ENCODE peak calls at places on chromosomes 7 and 10, in nine cellular contexts. One of them, this sample, is unnamed.

GRCh38 chr7:141704112-141704511 is 2.1 kb upstream of the DENND11 start:
- DNase-seq in uterus: no peak
- DNase-seq in PC-9: no peak
- DNase-seq in CD8-positive, alpha-beta T cell: no peak
- DNase-seq in gastrocnemius medialis: no peak
- DNase-seq in cardiac muscle cell: no peak
- DNase-seq in K562: no peak
- DNase-seq in IMR-90: no peak
- DNase-seq in neuronal stem cell: no peak
- DNase-seq in this sample: no peak

GRCh38 chr7:27112960-27113949 is 10.8 kb upstream of the HOXA2 start:
- DNase-seq in K562: peak; percentile 63
- DNase-seq in gastrocnemius medialis: no peak
- DNase-seq in uterus: peak; percentile 82
- DNase-seq in neuronal stem cell: no peak
- DNase-seq in cardiac muscle cell: peak; percentile 37
- DNase-seq in PC-9: peak; percentile 76
- DNase-seq in IMR-90: peak; percentile 95
- DNase-seq in CD8-positive, alpha-beta T cell: no peak
- DNase-seq in this sample: no peak

GRCh38 chr7:143878884-143879283 is 23.1 kb downstream of the TCAF1 start:
- DNase-seq in CD8-positive, alpha-beta T cell: no peak
- DNase-seq in neuronal stem cell: no peak
- DNase-seq in cardiac muscle cell: no peak
- DNase-seq in IMR-90: no peak
- DNase-seq in PC-9: no peak
- DNase-seq in K562: no peak
- DNase-seq in uterus: no peak
- DNase-seq in gastrocnemius medialis: no peak
- DNase-seq in this sample: no peak

GRCh38 chr10:94487575-94487974 is 58.0 kb upstream of the HELLS start:
- DNase-seq in cardiac muscle cell: no peak
- DNase-seq in CD8-positive, alpha-beta T cell: no peak
- DNase-seq in uterus: no peak
- DNase-seq in gastrocnemius medialis: no peak
- DNase-seq in K562: peak; percentile 14
- DNase-seq in PC-9: no peak
- DNase-seq in neuronal stem cell: no peak
- DNase-seq in IMR-90: no peak
- DNase-seq in this sample: no peak

GRCh38 chr10:57849726-57850357 is 417.9 kb downstream of the IPMK start:
- DNase-seq in gastrocnemius medialis: no peak
- DNase-seq in uterus: no peak
- DNase-seq in neuronal stem cell: no peak
- DNase-seq in K562: no peak
- DNase-seq in cardiac muscle cell: no peak
- DNase-seq in PC-9: no peak
- DNase-seq in CD8-positive, alpha-beta T cell: no peak
- DNase-seq in IMR-90: peak; percentile 2
- DNase-seq in this sample: no peak

GRCh38 chr10:11533328-11533781 is 78.1 kb downstream of the USP6NL start:
- DNase-seq in CD8-positive, alpha-beta T cell: no peak
- DNase-seq in PC-9: no peak
- DNase-seq in cardiac muscle cell: no peak
- DNase-seq in neuronal stem cell: no peak
- DNase-seq in K562: peak; percentile 35
- DNase-seq in gastrocnemius medialis: no peak
- DNase-seq in IMR-90: peak; percentile 33
- DNase-seq in uterus: no peak
- DNase-seq in this sample: peak; percentile 16

GRCh38 chr7:51031216-51031615 is 248.5 kb upstream of the GRB10 start:
- DNase-seq in neuronal stem cell: no peak
- DNase-seq in cardiac muscle cell: no peak
- DNase-seq in gastrocnemius medialis: no peak
- DNase-seq in PC-9: no peak
- DNase-seq in K562: no peak
- DNase-seq in uterus: no peak
- DNase-seq in IMR-90: no peak
- DNase-seq in CD8-positive, alpha-beta T cell: no peak
- DNase-seq in this sample: no peak

GRCh38 chr7:30086529-30086928 is 48.3 kb upstream of the MTURN start:
- DNase-seq in PC-9: no peak
- DNase-seq in IMR-90: no peak
- DNase-seq in uterus: no peak
- DNase-seq in CD8-positive, alpha-beta T cell: no peak
- DNase-seq in neuronal stem cell: no peak
- DNase-seq in gastrocnemius medialis: no peak
- DNase-seq in cardiac muscle cell: no peak
- DNase-seq in K562: no peak
- DNase-seq in this sample: no peak

GRCh38 chr10:22599048-22599561 is 115.3 kb downstream of the PIP4K2A start:
- DNase-seq in cardiac muscle cell: no peak
- DNase-seq in K562: no peak
- DNase-seq in uterus: no peak
- DNase-seq in gastrocnemius medialis: no peak
- DNase-seq in CD8-positive, alpha-beta T cell: no peak
- DNase-seq in neuronal stem cell: no peak
- DNase-seq in IMR-90: peak; percentile 88
- DNase-seq in PC-9: peak; percentile 17
- DNase-seq in this sample: no peak

GRCh38 chr10:34956756-34957155 is 133.4 kb downstream of the CUL2 start:
- DNase-seq in gastrocnemius medialis: no peak
- DNase-seq in cardiac muscle cell: no peak
- DNase-seq in neuronal stem cell: no peak
- DNase-seq in CD8-positive, alpha-beta T cell: no peak
- DNase-seq in uterus: no peak
- DNase-seq in IMR-90: no peak
- DNase-seq in K562: no peak
- DNase-seq in PC-9: no peak
- DNase-seq in this sample: no peak

GRCh38 chr7:66948480-66949109 is 27.6 kb downstream of the TMEM248 start:
- DNase-seq in uterus: no peak
- DNase-seq in cardiac muscle cell: no peak
- DNase-seq in K562: no peak
- DNase-seq in IMR-90: no peak
- DNase-seq in CD8-positive, alpha-beta T cell: no peak
- DNase-seq in PC-9: no peak
- DNase-seq in neuronal stem cell: no peak
- DNase-seq in gastrocnemius medialis: no peak
- DNase-seq in this sample: no peak

GRCh38 chr7:66950763-66951162 is 29.7 kb downstream of the TMEM248 start:
- DNase-seq in neuronal stem cell: no peak
- DNase-seq in gastrocnemius medialis: no peak
- DNase-seq in IMR-90: peak; percentile 15
- DNase-seq in PC-9: no peak
- DNase-seq in K562: no peak
- DNase-seq in cardiac muscle cell: no peak
- DNase-seq in uterus: no peak
- DNase-seq in CD8-positive, alpha-beta T cell: no peak
- DNase-seq in this sample: no peak

GRCh38 chr7:66950311-66950710 is 29.3 kb downstream of the TMEM248 start:
- DNase-seq in K562: no peak
- DNase-seq in IMR-90: peak; percentile 20
- DNase-seq in gastrocnemius medialis: no peak
- DNase-seq in neuronal stem cell: no peak
- DNase-seq in uterus: no peak
- DNase-seq in CD8-positive, alpha-beta T cell: no peak
- DNase-seq in cardiac muscle cell: no peak
- DNase-seq in PC-9: no peak
- DNase-seq in this sample: no peak

GRCh38 chr7:66952343-66953043 is 31.5 kb downstream of the TMEM248 start:
- DNase-seq in PC-9: peak; percentile 85
- DNase-seq in uterus: no peak
- DNase-seq in neuronal stem cell: no peak
- DNase-seq in cardiac muscle cell: no peak
- DNase-seq in K562: no peak
- DNase-seq in CD8-positive, alpha-beta T cell: no peak
- DNase-seq in IMR-90: peak; percentile 77
- DNase-seq in gastrocnemius medialis: no peak
- DNase-seq in this sample: no peak

GRCh38 chr7:66946545-66946944 is 25.5 kb downstream of the TMEM248 start:
- DNase-seq in gastrocnemius medialis: no peak
- DNase-seq in uterus: no peak
- DNase-seq in CD8-positive, alpha-beta T cell: no peak
- DNase-seq in PC-9: no peak
- DNase-seq in neuronal stem cell: no peak
- DNase-seq in IMR-90: no peak
- DNase-seq in K562: no peak
- DNase-seq in cardiac muscle cell: no peak
- DNase-seq in this sample: no peak
- H3K36me3 ChIP-seq in gastrocnemius medialis: no peaks in the 10 kb centered on the region
- H3K36me3 ChIP-seq in uterus: no peaks in the 10 kb centered on the region
- H3K36me3 ChIP-seq in CD8-positive, alpha-beta T cell: peaks cover 63% of the 10 kb centered on the region
- H3K36me3 ChIP-seq in PC-9: peaks cover 25% of the 10 kb centered on the region
- H3K36me3 ChIP-seq in neuronal stem cell: peaks cover 93% of the 10 kb centered on the region
- H3K36me3 ChIP-seq in IMR-90: peaks cover 50% of the 10 kb centered on the region
- H3K36me3 ChIP-seq in K562: peaks cover 89% of the 10 kb centered on the region
- H3K36me3 ChIP-seq in cardiac muscle cell: peaks cover 57% of the 10 kb centered on the region
- H3K36me3 ChIP-seq in this sample: peaks cover 7% of the 10 kb centered on the region

GRCh38 chr10:79130846-79131245 is 62.1 kb downstream of the ZMIZ1 start:
- DNase-seq in CD8-positive, alpha-beta T cell: no peak
- DNase-seq in neuronal stem cell: no peak
- DNase-seq in uterus: no peak
- DNase-seq in cardiac muscle cell: no peak
- DNase-seq in IMR-90: no peak
- DNase-seq in gastrocnemius medialis: no peak
- DNase-seq in K562: no peak
- DNase-seq in PC-9: no peak
- DNase-seq in this sample: no peak

GRCh38 chr10:79130255-79130654 is 61.5 kb downstream of the ZMIZ1 start:
- DNase-seq in cardiac muscle cell: no peak
- DNase-seq in IMR-90: no peak
- DNase-seq in PC-9: no peak
- DNase-seq in K562: no peak
- DNase-seq in neuronal stem cell: no peak
- DNase-seq in uterus: no peak
- DNase-seq in CD8-positive, alpha-beta T cell: no peak
- DNase-seq in gastrocnemius medialis: no peak
- DNase-seq in this sample: no peak

GRCh38 chr10:79133386-79133785 is 64.6 kb downstream of the ZMIZ1 start:
- DNase-seq in CD8-positive, alpha-beta T cell: no peak
- DNase-seq in uterus: no peak
- DNase-seq in neuronal stem cell: no peak
- DNase-seq in cardiac muscle cell: no peak
- DNase-seq in PC-9: no peak
- DNase-seq in K562: no peak
- DNase-seq in gastrocnemius medialis: no peak
- DNase-seq in IMR-90: no peak
- DNase-seq in this sample: no peak

GRCh38 chr10:79132681-79133381 is 64.1 kb downstream of the ZMIZ1 start:
- DNase-seq in uterus: no peak
- DNase-seq in IMR-90: no peak
- DNase-seq in K562: peak; percentile 87
- DNase-seq in PC-9: no peak
- DNase-seq in gastrocnemius medialis: no peak
- DNase-seq in CD8-positive, alpha-beta T cell: no peak
- DNase-seq in cardiac muscle cell: peak; percentile 83
- DNase-seq in neuronal stem cell: no peak
- DNase-seq in this sample: no peak

DNA sequence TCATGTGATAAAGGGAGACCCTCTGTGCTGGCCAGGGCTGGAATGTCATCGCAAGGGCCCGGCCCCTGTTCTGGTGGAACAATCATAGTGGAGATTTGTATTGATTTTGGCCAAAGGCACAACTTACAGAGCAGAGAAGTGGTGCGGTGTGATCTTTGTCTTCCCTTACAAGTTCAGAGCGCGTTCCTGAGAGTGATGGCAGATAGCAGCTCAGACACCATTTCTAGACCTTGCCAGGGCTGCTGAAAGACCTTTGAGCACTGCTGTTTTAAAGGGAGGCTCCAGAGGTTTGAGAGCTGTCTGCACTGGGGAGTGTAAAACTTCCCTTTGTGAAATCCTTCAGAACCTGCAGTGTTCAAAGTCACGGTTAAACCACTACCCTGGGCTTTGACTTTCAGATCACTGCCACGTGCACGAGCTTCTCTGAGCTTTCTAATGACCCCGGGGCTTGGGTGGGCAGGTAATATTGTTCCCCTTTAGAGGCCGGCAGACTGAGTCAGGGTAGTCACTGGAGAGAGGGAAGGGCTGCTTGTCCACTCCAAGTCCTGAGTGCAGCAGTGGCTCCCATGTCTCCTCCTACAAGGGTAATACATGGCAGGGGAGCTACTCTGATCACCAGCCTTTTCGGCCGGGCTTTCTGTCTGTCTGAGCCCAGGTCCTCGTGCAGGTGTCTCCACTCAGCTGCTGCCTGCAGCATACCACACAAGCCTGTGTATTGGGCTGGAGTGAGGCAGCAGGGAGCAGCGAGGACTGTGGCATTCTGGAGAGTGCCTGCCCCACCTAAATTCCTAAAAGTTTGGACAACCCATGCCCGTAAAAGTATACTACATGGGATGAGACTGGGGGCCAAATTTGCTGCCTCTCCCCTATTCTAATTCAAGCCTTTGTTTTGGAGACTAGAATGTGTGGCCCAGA is 63.2 kb downstream of the ZMIZ1 start:
- DNase-seq in IMR-90: no peak
- DNase-seq in uterus: no peak
- DNase-seq in cardiac muscle cell: no peak
- DNase-seq in K562: no peak
- DNase-seq in gastrocnemius medialis: no peak
- DNase-seq in PC-9: no peak
- DNase-seq in CD8-positive, alpha-beta T cell: no peak
- DNase-seq in neuronal stem cell: no peak
- DNase-seq in this sample: no peak
- H3K36me3 ChIP-seq in IMR-90: peaks cover 31% of the 10 kb centered on the region
- H3K36me3 ChIP-seq in uterus: no peaks in the 10 kb centered on the region
- H3K36me3 ChIP-seq in cardiac muscle cell: no peaks in the 10 kb centered on the region
- H3K36me3 ChIP-seq in K562: peaks cover 25% of the 10 kb centered on the region
- H3K36me3 ChIP-seq in gastrocnemius medialis: no peaks in the 10 kb centered on the region
- H3K36me3 ChIP-seq in PC-9: no peaks in the 10 kb centered on the region
- H3K36me3 ChIP-seq in CD8-positive, alpha-beta T cell: no peaks in the 10 kb centered on the region
- H3K36me3 ChIP-seq in neuronal stem cell: peaks cover 50% of the 10 kb centered on the region
- H3K36me3 ChIP-seq in this sample: no peaks in the 10 kb centered on the region

GRCh38 chr7:140126435-140127034 is 50.2 kb downstream of the KDM7A start:
- DNase-seq in K562: no peak
- DNase-seq in uterus: no peak
- DNase-seq in gastrocnemius medialis: no peak
- DNase-seq in neuronal stem cell: no peak
- DNase-seq in CD8-positive, alpha-beta T cell: no peak
- DNase-seq in cardiac muscle cell: no peak
- DNase-seq in IMR-90: no peak
- DNase-seq in PC-9: no peak
- DNase-seq in this sample: no peak
- H3K36me3 ChIP-seq in K562: no peaks in the 10 kb centered on the region
- H3K36me3 ChIP-seq in uterus: no peaks in the 10 kb centered on the region
- H3K36me3 ChIP-seq in gastrocnemius medialis: no peaks in the 10 kb centered on the region
- H3K36me3 ChIP-seq in neuronal stem cell: peaks cover 14% of the 10 kb centered on the region
- H3K36me3 ChIP-seq in CD8-positive, alpha-beta T cell: peaks cover 14% of the 10 kb centered on the region
- H3K36me3 ChIP-seq in cardiac muscle cell: peaks cover 21% of the 10 kb centered on the region
- H3K36me3 ChIP-seq in IMR-90: peaks cover 7% of the 10 kb centered on the region
- H3K36me3 ChIP-seq in PC-9: no peaks in the 10 kb centered on the region
- H3K36me3 ChIP-seq in this sample: no peaks in the 10 kb centered on the region

DNA sequence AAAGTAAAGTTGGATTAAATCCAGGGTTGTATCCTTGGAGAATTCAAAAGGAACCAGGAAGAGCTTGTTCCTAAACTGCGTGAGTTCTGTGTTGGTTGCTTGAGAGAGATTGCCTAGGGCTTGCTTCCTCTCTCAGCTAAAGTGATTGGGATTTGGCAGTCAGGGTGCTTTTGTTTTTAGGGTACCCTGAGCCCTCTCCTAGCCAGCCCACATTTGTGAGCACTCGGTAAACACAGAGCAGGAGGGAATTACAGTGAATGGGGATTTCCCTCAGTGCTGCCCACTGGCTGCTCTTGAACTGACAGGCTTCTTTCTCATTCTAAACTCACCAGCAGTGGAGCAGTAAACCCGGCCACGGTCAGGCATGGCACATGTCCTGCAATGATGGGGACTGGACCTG is 146.9 kb downstream of the TPST1 start:
- DNase-seq in K562: no peak
- DNase-seq in gastrocnemius medialis: no peak
- DNase-seq in neuronal stem cell: no peak
- DNase-seq in IMR-90: no peak
- DNase-seq in uterus: no peak
- DNase-seq in cardiac muscle cell: no peak
- DNase-seq in CD8-positive, alpha-beta T cell: no peak
- DNase-seq in PC-9: no peak
- DNase-seq in this sample: peak; percentile 1
- H3K36me3 ChIP-seq in K562: no peaks in the 10 kb centered on the region
- H3K36me3 ChIP-seq in gastrocnemius medialis: no peaks in the 10 kb centered on the region
- H3K36me3 ChIP-seq in neuronal stem cell: peaks cover 15% of the 10 kb centered on the region
- H3K36me3 ChIP-seq in IMR-90: peaks cover 9% of the 10 kb centered on the region
- H3K36me3 ChIP-seq in uterus: no peaks in the 10 kb centered on the region
- H3K36me3 ChIP-seq in cardiac muscle cell: no peaks in the 10 kb centered on the region
- H3K36me3 ChIP-seq in CD8-positive, alpha-beta T cell: no peaks in the 10 kb centered on the region
- H3K36me3 ChIP-seq in PC-9: no peaks in the 10 kb centered on the region
- H3K36me3 ChIP-seq in this sample: no peaks in the 10 kb centered on the region